ENCODE peak calls at places on chromosomes 5 and 9, in five cellular contexts. X, E, Z, S and B are unnamed samples.

GRCh38 chr5:65075623-65076250 is 307.0 kb downstream of the CWC27 start:
- DNase-seq in E (no peak), S (no peak), X (no peak), Z (no peak), B (no peak)

GRCh38 chr5:74954919-74955318 is 88.7 kb upstream of the FAM169A start:
- DNase-seq in S (no peak), X (peak; percentile 44), Z (no peak), E (no peak), B (no peak)

GRCh38 chr5:72009280-72009679 is 98.0 kb upstream of the MAP1B start:
- DNase-seq in X (no peak), S (no peak), E (no peak), Z (no peak), B (no peak)

GRCh38 chr9:134928796-134929559 is 11.3 kb upstream of the FCN1 start:
- DNase-seq in S (no peak), E (peak; percentile 29), X (no peak), Z (no peak), B (peak; percentile 85)

GRCh38 chr5:142803428-142804111 is 33.4 kb downstream of the ARHGAP26 start:
- DNase-seq in S (no peak), X (no peak), Z (no peak), E (peak; percentile 53), B (no peak)

GRCh38 chr5:10351882-10352395 is 1.6 kb upstream of the MARCHF6 start:
- DNase-seq in X (no peak), E (no peak), S (no peak), Z (no peak), B (no peak)

GRCh38 chr5:98911221-98912040 is 17.4 kb downstream of the CHD1 start:
- DNase-seq in S (no peak), E (no peak), X (no peak), Z (no peak), B (no peak)

GRCh38 chr5:64854855-64855254 is 86.1 kb downstream of the CWC27 start:
- DNase-seq in E (no peak), X (no peak), S (no peak), Z (no peak), B (no peak)

GRCh38 chr5:171162602-171163001 is 146.4 kb upstream of the TLX3 start:
- DNase-seq in Z (no peak), S (no peak), E (no peak), X (no peak), B (no peak)

GRCh38 chr5:146758898-146759297 is 119.7 kb downstream of the PPP2R2B start:
- DNase-seq in Z (no peak), S (no peak), E (no peak), X (no peak), B (no peak)

GRCh38 chr5:25345240-25345771 is 700.5 kb upstream of the CDH10 start:
- DNase-seq in S (no peak), E (no peak), Z (no peak), X (no peak), B (no peak)

DNA sequence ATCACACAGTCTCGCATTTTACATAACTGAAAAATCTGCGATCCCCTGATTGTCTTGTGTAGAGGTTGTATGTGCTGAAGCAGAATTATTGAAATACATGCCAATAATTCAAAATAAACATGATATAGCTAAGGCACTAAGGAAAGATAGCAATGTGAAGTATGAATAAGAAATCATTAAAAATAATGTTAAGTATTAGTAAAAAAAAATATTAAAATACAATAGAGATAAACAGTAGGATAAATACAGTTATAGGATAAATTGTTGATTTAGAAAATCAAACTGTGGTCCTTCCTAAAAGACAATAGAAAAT is 121.1 kb downstream of the FBXL17 start:
- DNase-seq in S (no peak), E (no peak), X (no peak), Z (no peak), B (no peak)
- TF ChIP-seq CTCF in S (no peak), E (no peak), X (no peak), Z (no peak), B (peak; percentile 7)

DNA sequence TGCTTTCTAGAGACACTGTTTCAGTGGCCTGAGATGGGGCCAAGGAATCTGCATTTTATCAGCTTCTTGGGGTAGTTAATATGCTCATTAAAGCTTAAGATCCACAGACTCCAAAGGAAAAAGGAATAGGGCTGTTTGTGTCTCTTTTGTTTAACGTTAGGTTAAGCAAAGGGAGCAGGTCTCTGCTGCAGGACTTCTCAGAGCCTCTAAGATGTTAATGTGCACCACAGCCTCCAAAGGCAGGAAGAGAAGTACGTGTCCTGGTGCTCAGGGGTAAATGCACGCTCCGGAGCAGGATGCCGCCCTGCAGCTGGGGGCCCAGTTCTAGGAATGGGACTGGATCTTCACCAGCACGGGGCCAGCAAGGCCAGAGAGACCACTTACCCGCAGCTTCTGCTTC is 19.6 kb downstream of the SPARC start:
- DNase-seq in Z (no peak), E (no peak), X (no peak), S (no peak), B (no peak)
- H3K36me3 ChIP-seq in Z (peaks cover 92% of the 10 kb centered on the region), E (no peaks in the 10 kb centered on the region), X (peaks cover 51% of the 10 kb centered on the region), S (peaks cover 98% of the 10 kb centered on the region), B (no peaks in the 10 kb centered on the region)

DNA sequence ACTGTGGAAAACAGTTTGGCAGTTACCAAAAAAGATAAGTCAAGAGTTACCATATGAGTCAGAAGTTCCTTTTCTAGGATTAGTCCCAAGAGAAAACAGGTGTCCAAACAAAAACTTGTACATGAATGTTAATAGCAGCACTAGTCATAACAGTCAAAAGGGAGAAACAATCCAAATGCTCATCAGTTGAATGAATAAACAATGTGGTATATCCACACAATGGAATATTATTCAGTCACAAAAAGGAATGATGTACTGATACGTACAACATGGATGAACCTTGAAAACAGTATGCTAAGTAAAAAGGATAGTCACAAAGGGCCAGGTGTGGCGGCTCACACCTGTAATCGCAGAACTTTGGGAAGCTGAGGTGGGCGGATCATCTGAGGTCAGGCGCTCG is 7.9 kb downstream of the ZNF510 start:
- DNase-seq in Z (no peak), S (no peak), E (no peak), X (no peak), B (no peak)
- H3K9me3 ChIP-seq in Z (peaks cover 79% of the 10 kb centered on the region), S (peaks cover 79% of the 10 kb centered on the region), E (peaks cover 76% of the 10 kb centered on the region), X (peaks cover 33% of the 10 kb centered on the region), B (peaks cover 79% of the 10 kb centered on the region)

DNA sequence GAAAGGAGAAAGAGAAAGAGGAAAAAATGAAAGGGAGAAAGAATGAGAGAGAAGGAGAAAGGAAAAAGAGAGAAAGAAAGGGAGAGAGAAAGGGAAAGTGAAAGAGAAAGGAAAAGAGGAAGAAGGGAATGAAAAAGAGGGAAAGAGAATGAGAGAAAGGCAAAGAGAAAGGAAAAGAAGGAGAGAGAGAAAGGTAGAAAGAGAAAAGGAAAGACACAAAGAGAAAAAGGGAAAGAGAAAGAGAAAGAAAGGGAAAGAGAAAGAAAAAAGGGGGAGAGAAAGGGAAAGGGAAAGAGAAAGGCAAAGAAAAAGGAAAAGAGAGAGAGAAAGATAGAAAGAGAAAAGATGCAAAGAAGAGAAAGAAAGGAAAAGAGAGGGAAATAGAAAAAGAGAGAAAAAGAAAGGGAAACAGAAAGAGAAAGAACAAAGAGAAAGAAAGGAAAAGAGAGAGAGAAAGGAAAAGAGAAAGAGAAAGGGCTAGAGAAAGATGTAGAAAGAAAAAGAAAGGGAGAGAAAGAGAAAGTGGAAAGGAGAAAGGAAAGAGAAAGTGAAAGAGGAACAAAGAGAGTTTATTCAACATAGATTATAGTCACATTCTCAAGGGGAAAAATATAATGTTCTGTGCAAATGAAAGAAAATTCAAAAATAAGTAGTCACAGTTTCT is 165.2 kb downstream of the TMEM38B start:
- DNase-seq in Z (no peak), E (no peak), X (no peak), S (no peak), B (no peak)
- TF ChIP-seq CTCF in Z (no peak), E (no peak), X (no peak), S (no peak), B (no peak)